ENCODE peak calls at places on chromosomes 16 and 17, in five cellular contexts. One of them, this sample, is unnamed.

GRCh38 chr16:6897910-6898475 is 434.7 kb upstream of the RBFOX1 start:
- ATAC-seq in HCT116: no peak
- ATAC-seq in GM12878: no peak
- ATAC-seq in upper lobe of left lung: no peak
- ATAC-seq in HepG2: no peak
- ATAC-seq in this sample: no peak

GRCh38 chr17:32609085-32609484 is 122.3 kb downstream of the CDK5R1 start:
- ATAC-seq in HCT116: peak
- ATAC-seq in GM12878: peak
- ATAC-seq in upper lobe of left lung: no peak
- ATAC-seq in HepG2: peak
- ATAC-seq in this sample: no peak

GRCh38 chr16:49993579-49993978 is 31.4 kb upstream of the CNEP1R1 start:
- ATAC-seq in HCT116: no peak
- ATAC-seq in GM12878: peak
- ATAC-seq in upper lobe of left lung: no peak
- ATAC-seq in HepG2: no peak
- ATAC-seq in this sample: no peak

GRCh38 chr16:8677481-8677880 is 3.1 kb downstream of the ABAT start:
- ATAC-seq in HCT116: no peak
- ATAC-seq in GM12878: no peak
- ATAC-seq in upper lobe of left lung: no peak
- ATAC-seq in HepG2: no peak
- ATAC-seq in this sample: no peak

GRCh38 chr16:15434425-15435215 is at the start of gene BMERB1:
- ATAC-seq in HCT116: peak
- ATAC-seq in GM12878: no peak
- ATAC-seq in upper lobe of left lung: peak
- ATAC-seq in HepG2: peak
- ATAC-seq in this sample: peak

GRCh38 chr16:79970091-79970490 is 369.6 kb upstream of the MAF start:
- ATAC-seq in HCT116: no peak
- ATAC-seq in GM12878: no peak
- ATAC-seq in upper lobe of left lung: no peak
- ATAC-seq in HepG2: no peak
- ATAC-seq in this sample: no peak

GRCh38 chr17:65750678-65751077 is 189.2 kb upstream of the AXIN2 start:
- ATAC-seq in HCT116: peak
- ATAC-seq in GM12878: peak
- ATAC-seq in upper lobe of left lung: peak
- ATAC-seq in HepG2: peak
- ATAC-seq in this sample: peak

GRCh38 chr16:21619765-21620462 is 20.5 kb downstream of the METTL9 start:
- ATAC-seq in HCT116: no peak
- ATAC-seq in GM12878: no peak
- ATAC-seq in upper lobe of left lung: no peak
- ATAC-seq in HepG2: no peak
- ATAC-seq in this sample: no peak

GRCh38 chr17:62705781-62706597 is 78.5 kb downstream of the MRC2 start:
- ATAC-seq in HCT116: no peak
- ATAC-seq in GM12878: no peak
- ATAC-seq in upper lobe of left lung: no peak
- ATAC-seq in HepG2: no peak
- ATAC-seq in this sample: no peak

GRCh38 chr17:7383742-7384488 is 3.0 kb downstream of the TNK1 start:
- ATAC-seq in HCT116: no peak
- ATAC-seq in GM12878: peak
- ATAC-seq in upper lobe of left lung: no peak
- ATAC-seq in HepG2: no peak
- ATAC-seq in this sample: peak

GRCh38 chr16:78609542-78610253 is 510.2 kb downstream of the WWOX start:
- ATAC-seq in HCT116: no peak
- ATAC-seq in GM12878: no peak
- ATAC-seq in upper lobe of left lung: no peak
- ATAC-seq in HepG2: peak
- ATAC-seq in this sample: no peak

GRCh38 chr17:51298508-51299371 is 38.4 kb downstream of the UTP18 start:
- ATAC-seq in HCT116: peak
- ATAC-seq in GM12878: peak
- ATAC-seq in upper lobe of left lung: no peak
- ATAC-seq in HepG2: peak
- ATAC-seq in this sample: no peak

GRCh38 chr16:30185141-30185682 is 1.8 kb downstream of the CORO1A start:
- ATAC-seq in HCT116: no peak
- ATAC-seq in GM12878: peak
- ATAC-seq in upper lobe of left lung: peak
- ATAC-seq in HepG2: no peak
- ATAC-seq in this sample: no peak

GRCh38 chr17:65154770-65155589 is 17.8 kb downstream of the RGS9 start:
- ATAC-seq in HCT116: no peak
- ATAC-seq in GM12878: peak
- ATAC-seq in upper lobe of left lung: no peak
- ATAC-seq in HepG2: no peak
- ATAC-seq in this sample: no peak

GRCh38 chr16:69469807-69470561 is 45.6 kb downstream of the CYB5B start:
- ATAC-seq in HCT116: peak
- ATAC-seq in GM12878: peak
- ATAC-seq in upper lobe of left lung: no peak
- ATAC-seq in HepG2: peak
- ATAC-seq in this sample: no peak

GRCh38 chr16:54281535-54282201 is 4.9 kb downstream of the IRX3 start:
- ATAC-seq in HCT116: no peak
- ATAC-seq in GM12878: no peak
- ATAC-seq in upper lobe of left lung: peak
- ATAC-seq in HepG2: no peak
- ATAC-seq in this sample: no peak

GRCh38 chr16:81713796-81714195 is 65.3 kb upstream of the PLCG2 start:
- ATAC-seq in HCT116: no peak
- ATAC-seq in GM12878: no peak
- ATAC-seq in upper lobe of left lung: no peak
- ATAC-seq in HepG2: peak
- ATAC-seq in this sample: no peak

GRCh38 chr17:76524598-76525512 is 12.7 kb downstream of the CYGB start:
- ATAC-seq in HCT116: no peak
- ATAC-seq in GM12878: no peak
- ATAC-seq in upper lobe of left lung: peak
- ATAC-seq in HepG2: peak
- ATAC-seq in this sample: no peak

GRCh38 chr17:81891303-81891552 is 158 bp downstream of the ALYREF start:
- ATAC-seq in HCT116: peak
- ATAC-seq in GM12878: no peak
- ATAC-seq in upper lobe of left lung: no peak
- ATAC-seq in HepG2: no peak
- ATAC-seq in this sample: no peak

GRCh38 chr17:32396343-32396742 is 46.4 kb downstream of the ZNF207 start:
- ATAC-seq in HCT116: no peak
- ATAC-seq in GM12878: no peak
- ATAC-seq in upper lobe of left lung: no peak
- ATAC-seq in HepG2: peak
- ATAC-seq in this sample: no peak

GRCh38 chr16:50166511-50167500 is 13.7 kb downstream of the TENT4B start:
- ATAC-seq in HCT116: peak
- ATAC-seq in GM12878: no peak
- ATAC-seq in upper lobe of left lung: no peak
- ATAC-seq in HepG2: peak
- ATAC-seq in this sample: no peak

GRCh38 chr17:48351916-48352332 is 78.1 kb downstream of the SKAP1 start:
- ATAC-seq in HCT116: peak
- ATAC-seq in GM12878: peak
- ATAC-seq in upper lobe of left lung: no peak
- ATAC-seq in HepG2: no peak
- ATAC-seq in this sample: no peak

GRCh38 chr17:22128171-22128570 is 435.8 kb downstream of the KCNJ18 start:
- ATAC-seq in HCT116: no peak
- ATAC-seq in GM12878: no peak
- ATAC-seq in upper lobe of left lung: no peak
- ATAC-seq in HepG2: no peak
- ATAC-seq in this sample: no peak

GRCh38 chr16:13956635-13957196 is 36.8 kb downstream of the ERCC4 start:
- ATAC-seq in HCT116: no peak
- ATAC-seq in GM12878: peak
- ATAC-seq in upper lobe of left lung: no peak
- ATAC-seq in HepG2: no peak
- ATAC-seq in this sample: no peak

GRCh38 chr16:20937736-20938135 is 37.2 kb downstream of the LYRM1 start:
- ATAC-seq in HCT116: peak
- ATAC-seq in GM12878: no peak
- ATAC-seq in upper lobe of left lung: no peak
- ATAC-seq in HepG2: no peak
- ATAC-seq in this sample: no peak

GRCh38 chr17:1186214-1186820 is 6.5 kb upstream of the ABR start:
- ATAC-seq in HCT116: no peak
- ATAC-seq in GM12878: no peak
- ATAC-seq in upper lobe of left lung: no peak
- ATAC-seq in HepG2: no peak
- ATAC-seq in this sample: no peak
- H3K27ac ChIP-seq in HCT116: no peak
- H3K27ac ChIP-seq in GM12878: no peak
- H3K27ac ChIP-seq in upper lobe of left lung: peak
- H3K27ac ChIP-seq in HepG2: no peak
- H3K27ac ChIP-seq in this sample: peak

DNA sequence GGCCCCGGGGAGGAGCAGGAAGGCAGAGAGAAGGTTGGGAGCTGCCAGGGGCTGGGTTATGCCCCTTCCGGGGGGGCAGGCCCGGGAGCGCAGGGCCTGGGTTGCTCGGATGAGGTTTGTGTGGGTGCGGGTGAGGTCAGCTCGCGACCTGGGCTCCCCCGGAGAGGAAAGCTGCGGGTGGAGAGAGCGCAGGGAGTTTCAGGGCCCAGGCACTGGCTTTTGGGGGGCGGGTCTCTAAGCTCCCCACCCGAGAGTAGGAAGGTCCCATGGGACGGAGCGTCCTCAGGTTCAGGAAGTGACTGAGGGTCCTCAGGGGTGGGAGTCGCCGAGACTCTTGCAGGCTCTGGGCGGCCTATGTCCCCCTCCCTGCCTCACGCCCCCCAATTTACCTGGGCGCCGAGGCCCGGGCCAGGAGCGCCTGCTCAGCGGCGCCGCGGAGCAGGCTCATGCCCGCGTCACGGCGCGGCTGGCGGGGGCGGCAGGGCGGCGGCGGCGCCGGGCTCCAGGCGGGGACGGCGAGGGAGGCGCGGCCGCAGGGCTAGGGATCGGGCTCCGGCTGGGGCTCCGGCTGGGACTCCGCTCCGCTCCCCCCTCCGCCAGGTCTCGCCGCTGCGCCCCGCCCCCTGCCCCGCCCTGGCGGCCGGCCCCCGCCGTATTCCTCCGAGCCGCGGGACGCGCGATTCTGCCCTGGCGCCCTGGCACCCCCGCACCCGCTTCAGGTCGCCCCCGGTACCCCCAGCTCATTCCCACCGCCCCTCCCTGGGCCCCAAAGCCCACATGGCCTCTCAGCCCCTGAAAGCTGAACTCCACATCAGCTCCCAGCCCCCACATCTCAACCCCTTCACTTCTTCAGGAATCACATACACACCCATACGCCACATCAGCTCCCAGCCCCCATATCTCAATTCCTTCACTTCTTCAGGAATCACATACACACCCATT is at the start of gene DOK4:
- ATAC-seq in HCT116: peak
- ATAC-seq in GM12878: peak
- ATAC-seq in upper lobe of left lung: peak
- ATAC-seq in HepG2: peak
- ATAC-seq in this sample: peak
- TF ChIP-seq POLR2A in HCT116: no peak
- TF ChIP-seq POLR2A in GM12878: no peak
- TF ChIP-seq POLR2A in upper lobe of left lung: no peak
- TF ChIP-seq POLR2A in HepG2: peak
- TF ChIP-seq POLR2A in this sample: no peak

DNA sequence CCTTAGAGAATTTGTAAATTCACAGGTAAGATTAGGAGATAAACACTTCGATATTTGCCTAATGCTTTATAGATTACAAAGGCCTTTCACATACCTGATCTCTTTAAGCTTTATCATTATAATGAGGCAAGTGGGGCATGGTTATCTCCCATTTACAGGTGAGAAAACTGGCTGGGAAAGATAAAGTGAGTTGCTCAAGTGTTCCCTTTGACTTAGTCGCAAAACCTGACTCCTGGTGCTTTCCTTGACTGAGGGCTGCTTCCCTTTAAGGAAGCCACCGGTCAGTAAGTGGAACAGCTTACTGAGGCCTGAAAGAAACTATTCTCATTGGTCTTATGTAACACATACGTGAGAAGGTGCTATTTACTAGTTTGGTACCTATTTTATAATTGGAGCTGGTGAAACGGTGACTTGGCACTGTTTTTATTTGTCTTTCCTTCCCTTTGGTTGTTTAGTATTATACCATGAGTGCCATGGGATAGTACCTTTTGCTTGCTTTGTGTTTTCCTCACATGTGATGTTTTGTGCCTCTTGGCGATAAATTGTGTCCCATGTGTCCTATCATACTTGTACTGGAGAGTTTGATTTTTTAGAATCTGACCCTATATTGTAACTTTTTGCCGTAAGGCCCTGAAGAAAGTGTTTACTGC is 57.2 kb downstream of the NUP88 start:
- ATAC-seq in HCT116: no peak
- ATAC-seq in GM12878: no peak
- ATAC-seq in upper lobe of left lung: no peak
- ATAC-seq in HepG2: no peak
- ATAC-seq in this sample: no peak
- H3K27ac ChIP-seq in HCT116: no peak
- H3K27ac ChIP-seq in GM12878: no peak
- H3K27ac ChIP-seq in upper lobe of left lung: no peak
- H3K27ac ChIP-seq in HepG2: no peak
- H3K27ac ChIP-seq in this sample: no peak

GRCh38 chr17:59479141-59479540 is 86.3 kb upstream of the DHX40 start:
- ATAC-seq in HCT116: no peak
- ATAC-seq in GM12878: no peak
- ATAC-seq in upper lobe of left lung: no peak
- ATAC-seq in HepG2: peak
- ATAC-seq in this sample: no peak
- TF ChIP-seq POLR2A in HCT116: no peak
- TF ChIP-seq POLR2A in GM12878: no peak
- TF ChIP-seq POLR2A in upper lobe of left lung: no peak
- TF ChIP-seq POLR2A in HepG2: no peak
- TF ChIP-seq POLR2A in this sample: no peak

This sample was measured in gastroesophageal sphincter.